ENCODE peak calls at places on chromosomes 11 and 22, in five cellular contexts. L is mammary epithelial cell, C is lower lobe of right lung, S is brain microvascular endothelial cell, D is pancreas. R is an unnamed sample.

GRCh38 chr11:116256155-116256554 is 516.6 kb downstream of the BUD13 start:
- DNase-seq in L (no peak), C (no peak), S (no peak), D (no peak), R (no peak)

GRCh38 chr11:14676068-14676467 is 32.5 kb downstream of the PDE3B start:
- DNase-seq in L (no peak), C (no peak), S (no peak), D (no peak), R (no peak)

GRCh38 chr11:46049325-46049860 is 71.9 kb downstream of the PHF21A start:
- DNase-seq in L (no peak), C (no peak), S (no peak), D (no peak), R (no peak)

GRCh38 chr11:26231252-26231661 is 100.7 kb upstream of the ANO3 start:
- DNase-seq in L (peak; percentile 94), C (no peak), S (peak; percentile 86), D (no peak), R (no peak)

GRCh38 chr11:119509969-119510401 is 87.0 kb upstream of the THY1 start:
- DNase-seq in L (peak; percentile 94), C (no peak), S (peak; percentile 88), D (no peak), R (no peak)

GRCh38 chr22:17536269-17536668 is 27.0 kb upstream of the SLC25A18 start:
- DNase-seq in L (no peak), C (no peak), S (no peak), D (no peak), R (no peak)

GRCh38 chr11:118929496-118930151 is 3.9 kb upstream of the BCL9L start:
- DNase-seq in L (peak; percentile 78), C (peak; percentile 89), S (peak; percentile 75), D (peak; percentile 95), R (peak; percentile 89)

GRCh38 chr11:94602430-94603372 is 35.5 kb downstream of the PIWIL4 start:
- DNase-seq in L (peak; percentile 68), C (peak; percentile 62), S (peak; percentile 89), D (peak; percentile 46), R (peak; percentile 87)

GRCh38 chr11:108672113-108672512 is 7.2 kb downstream of the DDX10 start:
- DNase-seq in L (no peak), C (no peak), S (peak; percentile 61), D (no peak), R (no peak)

GRCh38 chr11:64178203-64178602 is 7.8 kb upstream of the STIP1 start:
- DNase-seq in L (no peak), C (no peak), S (no peak), D (no peak), R (no peak)

GRCh38 chr11:35567737-35568465 is 42.5 kb upstream of the PAMR1 start:
- DNase-seq in L (peak; percentile 94), C (peak; percentile 48), S (no peak), D (no peak), R (no peak)

GRCh38 chr11:117761993-117762392 is 35.0 kb downstream of the DSCAML1 start:
- DNase-seq in L (no peak), C (no peak), S (no peak), D (no peak), R (no peak)

GRCh38 chr11:97965849-97966646 is 1054.7 kb upstream of the CNTN5 start:
- DNase-seq in L (peak; percentile 85), C (no peak), S (peak; percentile 96), D (no peak), R (no peak)

GRCh38 chr11:44535201-44535980 is 30.1 kb upstream of the CD82 start:
- DNase-seq in L (no peak), C (no peak), S (no peak), D (no peak), R (no peak)

GRCh38 chr11:62458212-62459002 is 39.6 kb downstream of the SCGB1A1 start:
- DNase-seq in L (no peak), C (no peak), S (no peak), D (no peak), R (no peak)

GRCh38 chr22:27561301-27561820 is 240.2 kb downstream of the MN1 start:
- DNase-seq in L (no peak), C (no peak), S (no peak), D (no peak), R (no peak)

GRCh38 chr11:71481101-71481960 is 28.3 kb downstream of the NADSYN1 start:
- DNase-seq in L (no peak), C (no peak), S (no peak), D (peak; percentile 25), R (no peak)

GRCh38 chr11:1442163-1442562 is 44.4 kb downstream of the MOB2 start:
- DNase-seq in L (no peak), C (no peak), S (no peak), D (no peak), R (no peak)

GRCh38 chr11:94549166-94549565 is 5.4 kb downstream of the FUT4 start:
- DNase-seq in L (no peak), C (no peak), S (no peak), D (no peak), R (peak; percentile 63)

GRCh38 chr11:64367931-64368672 is 9.1 kb downstream of the RPS6KA4 start:
- DNase-seq in L (no peak), C (no peak), S (no peak), D (no peak), R (no peak)

GRCh38 chr11:35343033-35343598 is 76.2 kb downstream of the SLC1A2 start:
- DNase-seq in L (no peak), C (no peak), S (no peak), D (no peak), R (no peak)

GRCh38 chr22:50587407-50587806 is 4.8 kb upstream of the CHKB start:
- DNase-seq in L (no peak), C (no peak), S (no peak), D (peak; percentile 19), R (no peak)

GRCh38 chr11:360326-361280 is 8.7 kb upstream of the B4GALNT4 start:
- DNase-seq in L (no peak), C (no peak), S (no peak), D (no peak), R (no peak)

GRCh38 chr11:15451713-15452112 is 337.0 kb downstream of the INSC start:
- DNase-seq in L (no peak), C (no peak), S (no peak), D (no peak), R (no peak)

GRCh38 chr11:62487698-62488551 is 58.7 kb downstream of the AHNAK start:
- DNase-seq in L (no peak), C (no peak), S (no peak), D (no peak), R (no peak)

GRCh38 chr11:134815404-134815803 is 403.4 kb upstream of the B3GAT1 start:
- DNase-seq in L (no peak), C (no peak), S (no peak), D (no peak), R (no peak)

GRCh38 chr11:86244063-86244521 is 461 bp upstream of the EED start:
- DNase-seq in L (peak; percentile 82), C (peak; percentile 91), S (peak; percentile 79), D (peak; percentile 94), R (peak; percentile 87)

GRCh38 chr22:32175751-32176644 is 16.9 kb upstream of the C22orf42 start:
- DNase-seq in L (no peak), C (no peak), S (no peak), D (peak; percentile 58), R (no peak)

DNA sequence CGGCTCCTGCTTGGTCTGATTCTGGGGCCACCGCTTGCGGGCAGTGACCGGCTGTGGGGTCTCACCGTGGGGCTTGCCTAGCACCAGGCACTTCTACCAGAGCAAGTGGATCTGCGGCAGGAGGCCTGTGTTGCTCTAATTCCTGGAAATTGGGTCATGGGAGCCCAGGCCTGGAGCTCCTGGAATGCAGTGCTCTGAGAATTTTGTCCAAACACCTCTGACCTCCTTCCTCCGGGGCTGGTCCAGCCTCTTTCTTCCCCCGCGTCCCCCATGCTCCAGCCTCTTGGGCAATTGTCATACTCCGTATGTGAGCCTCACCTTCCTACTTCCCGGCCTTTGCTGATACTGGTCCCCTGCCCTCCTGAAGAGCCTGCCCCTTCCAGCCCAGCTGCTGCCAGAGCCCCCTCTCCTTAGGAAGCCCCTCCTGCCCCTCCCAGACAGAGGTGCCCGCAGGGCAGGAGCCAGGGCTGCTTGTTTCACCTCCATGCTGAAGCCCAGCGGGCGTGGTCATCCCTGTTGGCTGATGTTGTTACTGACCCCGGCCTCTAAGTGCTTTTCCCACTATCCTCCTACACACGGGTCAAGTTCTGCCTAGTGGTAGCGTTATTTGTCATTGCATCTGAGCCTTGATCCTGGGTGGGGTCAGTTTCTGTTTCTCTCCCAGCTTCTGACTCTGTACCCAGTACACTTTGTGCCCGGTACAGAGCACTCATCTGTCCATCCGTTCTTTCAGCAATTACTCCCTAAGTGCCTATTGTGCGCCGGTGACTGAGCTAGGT is 9.6 kb downstream of the MGAT3 start:
- DNase-seq in L (no peak), C (no peak), S (no peak), D (no peak), R (no peak)
- H3K27ac ChIP-seq in L (no peak overlapping the region), C (peak overlapping the region; percentile 69), S (no peak overlapping the region), D (no peak overlapping the region), R (peak overlapping the region; percentile 87)

GRCh38 chr22:38465673-38466490 is 2.0 kb upstream of the KDELR3 start:
- DNase-seq in L (no peak), C (peak; percentile 37), S (no peak), D (peak; percentile 53), R (peak; percentile 45)
- H3K27me3 ChIP-seq in L (no peaks in the 10 kb centered on the region), C (peaks cover 33% of the 10 kb centered on the region), S (peaks cover 3% of the 10 kb centered on the region), D (no peaks in the 10 kb centered on the region), R (no peaks in the 10 kb centered on the region)

DNA sequence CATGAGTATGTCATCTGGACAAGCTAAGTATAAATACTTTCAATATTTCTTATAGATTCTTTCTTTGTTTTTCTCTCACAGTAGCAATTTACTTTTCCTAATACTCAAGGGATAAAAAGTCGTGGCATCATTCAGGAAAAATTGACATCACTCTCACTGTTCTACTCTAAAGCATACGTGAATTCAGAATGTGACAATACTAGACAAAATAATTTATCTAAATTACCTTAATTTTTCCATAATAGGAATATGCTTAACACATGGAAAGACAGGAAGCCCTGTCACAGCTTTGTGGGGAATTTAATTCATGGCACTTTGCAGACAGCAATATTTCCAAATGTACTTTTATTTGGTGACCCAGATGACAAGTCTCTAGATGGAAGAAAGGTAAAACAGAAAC is 394.6 kb downstream of the DLG2 start:
- DNase-seq in L (no peak), C (no peak), S (no peak), D (no peak), R (no peak)
- H3K27ac ChIP-seq in L (no peak overlapping the region), C (no peak overlapping the region), S (no peak overlapping the region), D (no peak overlapping the region), R (no peak overlapping the region)

GRCh38 chr22:45867906-45868555 is 108.9 kb downstream of the WNT7B start:
- DNase-seq in L (no peak), C (no peak), S (no peak), D (peak; percentile 32), R (no peak)
- H3K27me3 ChIP-seq in L (peaks cover 26% of the 10 kb centered on the region), C (peaks cover 35% of the 10 kb centered on the region), S (peaks cover 36% of the 10 kb centered on the region), D (no peaks in the 10 kb centered on the region), R (peaks cover 30% of the 10 kb centered on the region)

GRCh38 chr11:128290106-128290840 is 297.1 kb downstream of the ETS1 start:
- DNase-seq in L (peak; percentile 45), C (peak; percentile 49), S (peak; percentile 78), D (peak; percentile 49), R (peak; percentile 91)
- H3K27ac ChIP-seq in L (no peak overlapping the region), C (peak overlapping the region; percentile 69), S (peak overlapping the region; percentile 41), D (no peak overlapping the region), R (peak overlapping the region; percentile 83)

R was measured in Peyer's patch.